ENCODE peak calls at places on chromosomes 1 and 21, in six cellular contexts. A, N, O, Z, X and U are unnamed samples.

GRCh38 chr21:28771790-28772501 is 220.7 kb downstream of the LTN1 start:
- DNase-seq in A (no peak), N (no peak), O (peak), Z (no peak), X (no peak), U (no peak)

GRCh38 chr1:23897083-23897482 is 16.1 kb downstream of the CNR2 start:
- DNase-seq in A (no peak), N (no peak), O (no peak), Z (no peak), X (no peak), U (no peak)

GRCh38 chr1:218760601-218761570 is 412.8 kb upstream of the LYPLAL1 start:
- DNase-seq in A (no peak), N (no peak), O (no peak), Z (no peak), X (no peak), U (no peak)

GRCh38 chr21:45882641-45883040 is 98.9 kb upstream of the COL6A1 start:
- DNase-seq in A (no peak), N (no peak), O (no peak), Z (no peak), X (no peak), U (no peak)

GRCh38 chr1:33745942-33746341 is 117.9 kb upstream of the HMGB4 start:
- DNase-seq in A (no peak), N (no peak), O (no peak), Z (no peak), X (no peak), U (no peak)

GRCh38 chr21:38159355-38159754 is 97.4 kb upstream of the KCNJ15 start:
- DNase-seq in A (no peak), N (peak), O (peak), Z (peak), X (no peak), U (peak)

GRCh38 chr1:186295980-186296379 is 79.1 kb downstream of the TPR start:
- DNase-seq in A (no peak), N (no peak), O (peak), Z (no peak), X (no peak), U (no peak)

GRCh38 chr1:101474039-101474665 is 237.3 kb downstream of the S1PR1 start:
- DNase-seq in A (no peak), N (no peak), O (no peak), Z (no peak), X (no peak), U (no peak)

GRCh38 chr1:235108185-235108593 is 20.4 kb downstream of the TOMM20 start:
- DNase-seq in A (no peak), N (no peak), O (no peak), Z (no peak), X (no peak), U (no peak)

GRCh38 chr1:247115141-247115510 is 11.0 kb upstream of the ZNF669 start:
- DNase-seq in A (no peak), N (no peak), O (no peak), Z (no peak), X (no peak), U (no peak)

GRCh38 chr1:110477041-110477440 is 26.1 kb downstream of the PROK1 start:
- DNase-seq in A (no peak), N (no peak), O (peak), Z (no peak), X (no peak), U (no peak)

GRCh38 chr1:152906023-152906565 is 2.3 kb upstream of the IVL start:
- DNase-seq in A (no peak), N (no peak), O (no peak), Z (no peak), X (no peak), U (no peak)

GRCh38 chr21:26388731-26389231 is 184.3 kb downstream of the CYYR1 start:
- DNase-seq in A (no peak), N (no peak), O (peak), Z (no peak), X (no peak), U (no peak)

GRCh38 chr1:212597495-212597894 is 11.1 kb upstream of the ATF3 start:
- DNase-seq in A (no peak), N (no peak), O (no peak), Z (no peak), X (no peak), U (no peak)

GRCh38 chr1:98468111-98468717 is 193.3 kb upstream of the SNX7 start:
- DNase-seq in A (peak), N (no peak), O (peak), Z (peak), X (no peak), U (peak)

GRCh38 chr1:226495716-226496115 is 52.8 kb upstream of the STUM start:
- DNase-seq in A (no peak), N (no peak), O (no peak), Z (no peak), X (no peak), U (no peak)

GRCh38 chr1:159705251-159705910 is 9.0 kb downstream of the CRP start:
- DNase-seq in A (no peak), N (no peak), O (no peak), Z (no peak), X (no peak), U (no peak)

GRCh38 chr1:222240536-222241181 is 307.2 kb downstream of the HHIPL2 start:
- DNase-seq in A (no peak), N (no peak), O (peak), Z (no peak), X (no peak), U (no peak)

GRCh38 chr1:153548722-153549695 is at the start of gene S100A3:
- DNase-seq in A (no peak), N (no peak), O (peak), Z (no peak), X (no peak), U (no peak)

GRCh38 chr1:46043491-46044017 is 88.9 kb downstream of the PIK3R3 start:
- DNase-seq in A (no peak), N (no peak), O (no peak), Z (no peak), X (no peak), U (no peak)

GRCh38 chr1:96763514-96763913 is 41.9 kb downstream of the PTBP2 start:
- DNase-seq in A (no peak), N (no peak), O (no peak), Z (no peak), X (no peak), U (no peak)

GRCh38 chr21:37658994-37659458 is 257.2 kb downstream of the KCNJ6 start:
- DNase-seq in A (no peak), N (no peak), O (peak), Z (no peak), X (no peak), U (no peak)

GRCh38 chr1:85734961-85735360 is 26.7 kb upstream of the ZNHIT6 start:
- DNase-seq in A (no peak), N (no peak), O (no peak), Z (no peak), X (no peak), U (no peak)

GRCh38 chr1:54969879-54970278 is 10.5 kb upstream of the TMEM61 start:
- DNase-seq in A (no peak), N (no peak), O (no peak), Z (no peak), X (no peak), U (no peak)

GRCh38 chr1:181151378-181152326 is 63.2 kb downstream of the IER5 start:
- DNase-seq in A (no peak), N (no peak), O (peak), Z (no peak), X (no peak), U (no peak)

GRCh38 chr1:154407021-154407865 is 2.1 kb downstream of the IL6R start:
- DNase-seq in A (no peak), N (no peak), O (no peak), Z (no peak), X (no peak), U (no peak)